ENCODE peak calls at places on chromosomes 6 and 20, in eight cellular contexts. V is NT2/D1; S is NCI-H1436; N is CD8-positive, alpha-beta memory T cell; I is AG09319; O is uterus; X is stomach; B is D721Med. Y is an unnamed sample.

GRCh38 chr6:142935553-142936517 is 9.1 kb downstream of the HIVEP2 start:
- DNase-seq in B (no peak), O (no peak), N (peak), X (no peak), S (no peak), V (no peak), I (no peak), Y (no peak)

GRCh38 chr6:111406200-111406711 is 76.8 kb downstream of the REV3L start:
- DNase-seq in N (no peak), X (no peak), I (no peak), O (no peak), V (no peak), S (no peak), B (no peak), Y (no peak)

GRCh38 chr20:10758446-10758845 is 84.6 kb upstream of the JAG1 start:
- DNase-seq in V (no peak), N (no peak), O (no peak), X (no peak), I (no peak), B (no peak), S (no peak), Y (no peak)

GRCh38 chr6:130754786-130755367 is 72.3 kb upstream of the SMLR1 start:
- DNase-seq in I (no peak), S (no peak), V (no peak), B (no peak), X (no peak), N (no peak), O (no peak), Y (no peak)

GRCh38 chr6:110353420-110353819 is 4.7 kb downstream of the METTL24 start:
- DNase-seq in I (no peak), X (no peak), S (no peak), V (no peak), N (no peak), B (no peak), O (no peak), Y (no peak)

GRCh38 chr6:165081944-165082532 is 227.4 kb downstream of the C6orf118 start:
- DNase-seq in N (no peak), X (no peak), V (no peak), I (no peak), B (no peak), O (no peak), S (no peak), Y (no peak)

GRCh38 chr6:33613794-33614166 is 7.3 kb upstream of the ITPR3 start:
- DNase-seq in B (no peak), N (no peak), I (no peak), O (no peak), S (no peak), X (peak), V (no peak), Y (no peak)

GRCh38 chr6:38427492-38428210 is 212.1 kb downstream of the BTBD9 start:
- DNase-seq in I (no peak), S (no peak), N (no peak), X (no peak), B (no peak), O (no peak), V (peak), Y (no peak)

GRCh38 chr6:10522929-10523573 is 1.9 kb downstream of the GCNT2 start:
- DNase-seq in I (no peak), B (no peak), X (peak), S (no peak), V (peak), N (no peak), O (no peak), Y (no peak)

GRCh38 chr6:161618816-161619454 is 345.1 kb upstream of the AGPAT4 start:
- DNase-seq in S (no peak), B (no peak), O (no peak), N (no peak), V (peak), X (no peak), I (peak), Y (no peak)

GRCh38 chr20:17747431-17747846 is 47.7 kb downstream of the BANF2 start:
- DNase-seq in I (peak), S (no peak), X (peak), O (peak), N (no peak), B (no peak), V (no peak), Y (no peak)

GRCh38 chr6:2158596-2159271 is 86.7 kb downstream of the GMDS start:
- DNase-seq in O (no peak), B (no peak), X (no peak), N (no peak), I (no peak), V (peak), S (no peak), Y (no peak)

GRCh38 chr6:98974309-98974708 is 26.6 kb upstream of the FBXL4 start:
- DNase-seq in I (no peak), X (no peak), O (no peak), N (no peak), B (no peak), S (no peak), V (no peak), Y (no peak)

GRCh38 chr6:111534366-111534765 is 51.3 kb upstream of the REV3L start:
- DNase-seq in O (peak), B (no peak), V (no peak), N (no peak), X (peak), I (no peak), S (peak), Y (peak)

GRCh38 chr6:25415274-25415673 is 136.1 kb downstream of the CARMIL1 start:
- DNase-seq in I (no peak), B (no peak), X (no peak), V (no peak), S (no peak), O (no peak), N (no peak), Y (no peak)

GRCh38 chr6:116971959-116972358 is 94.9 kb downstream of the RFX6 start:
- DNase-seq in X (no peak), V (peak), O (no peak), N (no peak), I (no peak), S (peak), B (no peak), Y (no peak)

GRCh38 chr6:118652051-118652699 is 784 bp upstream of the CEP85L start:
- DNase-seq in B (no peak), X (no peak), N (no peak), O (no peak), I (no peak), S (peak), V (no peak), Y (no peak)

GRCh38 chr6:37115236-37115894 is 54.6 kb upstream of the PIM1 start:
- DNase-seq in X (no peak), O (no peak), I (no peak), N (no peak), S (no peak), B (no peak), V (no peak), Y (no peak)

GRCh38 chr20:20548527-20549266 is 163.7 kb downstream of the RALGAPA2 start:
- DNase-seq in V (no peak), X (peak), S (peak), O (no peak), I (no peak), N (no peak), B (no peak), Y (no peak)

GRCh38 chr6:116396451-116396850 is 25.7 kb downstream of the DSE start:
- DNase-seq in N (no peak), I (no peak), S (no peak), O (no peak), B (no peak), X (no peak), V (no peak), Y (no peak)

GRCh38 chr6:106446287-106446885 is 85.9 kb downstream of the CRYBG1 start:
- DNase-seq in O (no peak), B (no peak), X (no peak), V (no peak), I (no peak), N (peak), S (no peak), Y (no peak)